ENCODE peak calls at places on chromosomes 1 and 21, in seven cellular contexts. One of them, this sample, is unnamed.

GRCh38 chr1:147843486-147843885 is 59.1 kb upstream of the GJA8 start:
- DNase-seq in naive B cell: no peak
- DNase-seq in GM04504: no peak
- DNase-seq in C1 segment of cervical spinal cord: no peak
- DNase-seq in cardiac fibroblast: no peak
- DNase-seq in anterior cingulate cortex: no peak
- DNase-seq in ovary: no peak
- DNase-seq in this sample: no peak

GRCh38 chr1:159911668-159912067 is 11.7 kb upstream of the CFAP45 start:
- DNase-seq in naive B cell: no peak
- DNase-seq in GM04504: no peak
- DNase-seq in C1 segment of cervical spinal cord: no peak
- DNase-seq in cardiac fibroblast: no peak
- DNase-seq in anterior cingulate cortex: no peak
- DNase-seq in ovary: no peak
- DNase-seq in this sample: no peak

GRCh38 chr1:156838972-156839371 is 19.9 kb downstream of the INSRR start:
- DNase-seq in naive B cell: peak
- DNase-seq in GM04504: no peak
- DNase-seq in C1 segment of cervical spinal cord: peak
- DNase-seq in cardiac fibroblast: peak
- DNase-seq in anterior cingulate cortex: no peak
- DNase-seq in ovary: no peak
- DNase-seq in this sample: peak

GRCh38 chr1:172906778-172907592 is 143.8 kb downstream of the TNFSF18 start:
- DNase-seq in naive B cell: peak
- DNase-seq in GM04504: peak
- DNase-seq in C1 segment of cervical spinal cord: no peak
- DNase-seq in cardiac fibroblast: peak
- DNase-seq in anterior cingulate cortex: no peak
- DNase-seq in ovary: no peak
- DNase-seq in this sample: peak

GRCh38 chr1:159090566-159091546 is 14.3 kb upstream of the AIM2 start:
- DNase-seq in naive B cell: no peak
- DNase-seq in GM04504: no peak
- DNase-seq in C1 segment of cervical spinal cord: no peak
- DNase-seq in cardiac fibroblast: peak
- DNase-seq in anterior cingulate cortex: no peak
- DNase-seq in ovary: no peak
- DNase-seq in this sample: no peak

GRCh38 chr1:6359568-6360496 is 33.7 kb downstream of the ACOT7 start:
- DNase-seq in naive B cell: peak
- DNase-seq in GM04504: no peak
- DNase-seq in C1 segment of cervical spinal cord: no peak
- DNase-seq in cardiac fibroblast: peak
- DNase-seq in anterior cingulate cortex: no peak
- DNase-seq in ovary: peak
- DNase-seq in this sample: peak

GRCh38 chr1:246074421-246074820 is 432.7 kb downstream of the SMYD3 start:
- DNase-seq in naive B cell: no peak
- DNase-seq in GM04504: no peak
- DNase-seq in C1 segment of cervical spinal cord: no peak
- DNase-seq in cardiac fibroblast: no peak
- DNase-seq in anterior cingulate cortex: no peak
- DNase-seq in ovary: no peak
- DNase-seq in this sample: no peak

GRCh38 chr1:155173478-155174333 is at the start of gene TRIM46:
- DNase-seq in naive B cell: no peak
- DNase-seq in GM04504: no peak
- DNase-seq in C1 segment of cervical spinal cord: peak
- DNase-seq in cardiac fibroblast: peak
- DNase-seq in anterior cingulate cortex: peak
- DNase-seq in ovary: no peak
- DNase-seq in this sample: peak

GRCh38 chr21:26207021-26207420 is 36.5 kb upstream of the APP start:
- DNase-seq in naive B cell: no peak
- DNase-seq in GM04504: no peak
- DNase-seq in C1 segment of cervical spinal cord: no peak
- DNase-seq in cardiac fibroblast: no peak
- DNase-seq in anterior cingulate cortex: no peak
- DNase-seq in ovary: no peak
- DNase-seq in this sample: no peak

GRCh38 chr1:3159996-3160395 is 91.0 kb downstream of the PRDM16 start:
- DNase-seq in naive B cell: no peak
- DNase-seq in GM04504: no peak
- DNase-seq in C1 segment of cervical spinal cord: no peak
- DNase-seq in cardiac fibroblast: no peak
- DNase-seq in anterior cingulate cortex: no peak
- DNase-seq in ovary: no peak
- DNase-seq in this sample: no peak

GRCh38 chr1:31416101-31416736 is 3.2 kb downstream of the SERINC2 start:
- DNase-seq in naive B cell: no peak
- DNase-seq in GM04504: no peak
- DNase-seq in C1 segment of cervical spinal cord: no peak
- DNase-seq in cardiac fibroblast: no peak
- DNase-seq in anterior cingulate cortex: no peak
- DNase-seq in ovary: no peak
- DNase-seq in this sample: no peak

This sample was measured in AG20443.